ENCODE peak calls at places on chromosomes 11 and 22, in ten cellular contexts. E is BE2C; Z is mammary epithelial cell; Y is CD4-positive, alpha-beta memory T cell; N is GM23338; B is testis; A is fibroblast of lung; K is ovary; P is pancreas; I is SJSA1. U is an unnamed sample.

GRCh38 chr22:20479612-20480196 is 15.9 kb downstream of the KLHL22 start:
- DNase-seq in E (no peak), Z (no peak), Y (no peak), N (no peak), B (no peak), A (no peak), K (no peak), P (no peak), I (no peak), U (no peak)

GRCh38 chr11:70519117-70519516 is 120.8 kb downstream of the CTTN start:
- DNase-seq in E (peak; percentile 0), Z (no peak), Y (no peak), N (no peak), B (no peak), A (peak; percentile 17), K (no peak), P (no peak), I (no peak), U (no peak)

GRCh38 chr11:78071717-78072116 is 7.9 kb downstream of the NDUFC2 start:
- DNase-seq in E (no peak), Z (no peak), Y (no peak), N (no peak), B (no peak), A (no peak), K (no peak), P (no peak), I (no peak), U (no peak)

GRCh38 chr11:33828604-33829429 is 54.5 kb upstream of the FBXO3 start:
- DNase-seq in E (no peak), Z (no peak), Y (no peak), N (peak; percentile 60), B (no peak), A (no peak), K (no peak), P (no peak), I (no peak), U (no peak)

GRCh38 chr11:70687716-70688115 is 289.4 kb downstream of the CTTN start:
- DNase-seq in E (no peak), Z (no peak), Y (no peak), N (no peak), B (no peak), A (no peak), K (no peak), P (no peak), I (no peak), U (no peak)

GRCh38 chr11:134098566-134099184 is 29.8 kb downstream of the JAM3 start:
- DNase-seq in E (no peak), Z (peak; percentile 11), Y (peak; percentile 4), N (peak; percentile 64), B (no peak), A (no peak), K (no peak), P (no peak), I (no peak), U (peak; percentile 33)

GRCh38 chr22:26892401-26893033 is 235.1 kb downstream of the MIAT start:
- DNase-seq in E (peak; percentile 30), Z (peak; percentile 41), Y (no peak), N (no peak), B (no peak), A (peak; percentile 49), K (peak; percentile 40), P (peak; percentile 58), I (peak; percentile 48), U (peak; percentile 19)

GRCh38 chr11:35257287-35257686 is 118.3 kb downstream of the CD44 start:
- DNase-seq in E (no peak), Z (no peak), Y (peak; percentile 35), N (no peak), B (no peak), A (no peak), K (no peak), P (no peak), I (no peak), U (peak; percentile 29)

DNA sequence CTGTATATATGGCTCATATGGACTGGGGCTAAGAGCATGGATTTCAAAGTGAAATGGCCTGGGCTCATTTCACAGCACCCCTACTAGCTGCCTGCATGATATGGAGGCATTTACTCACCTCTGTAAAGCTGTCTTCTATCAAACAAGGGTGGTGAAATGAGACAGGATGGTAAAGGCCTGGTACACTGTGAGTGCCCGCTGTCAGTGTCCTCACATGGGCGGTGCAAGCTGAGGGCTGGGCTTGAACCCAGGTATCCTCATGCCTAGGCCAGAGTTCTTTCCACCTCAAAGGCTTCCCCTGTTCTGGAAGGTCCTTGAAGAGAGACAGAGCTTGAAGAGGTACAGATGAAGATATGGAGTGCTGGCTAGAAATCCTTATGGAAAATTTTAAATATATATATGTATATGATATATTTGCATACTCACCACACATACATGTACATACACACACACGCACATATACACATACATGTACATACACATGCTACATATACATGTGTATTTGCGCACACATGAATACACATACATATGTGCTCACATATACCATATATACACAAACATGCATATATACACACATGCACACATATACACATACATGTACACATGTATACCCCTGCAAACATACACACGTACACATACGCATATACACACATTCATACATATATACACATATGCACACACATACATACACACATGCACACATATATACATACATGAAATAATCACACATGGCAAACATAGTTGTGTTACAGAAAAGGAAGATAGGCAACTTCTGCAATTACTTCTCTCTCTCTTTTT is 44.7 kb downstream of the MICAL2 start:
- DNase-seq in E (no peak), Z (no peak), Y (no peak), N (no peak), B (no peak), A (no peak), K (no peak), P (no peak), I (no peak), U (no peak)
- H3K4me1 ChIP-seq in E (no peaks in the 10 kb centered on the region), Z (peaks cover 28% of the 10 kb centered on the region), Y (peaks cover 31% of the 10 kb centered on the region), N (no peaks in the 10 kb centered on the region), B (peaks cover 57% of the 10 kb centered on the region), A (peaks cover 33% of the 10 kb centered on the region), K (peaks cover 25% of the 10 kb centered on the region), P (peaks cover 4% of the 10 kb centered on the region), I (peaks cover 53% of the 10 kb centered on the region), U (peaks cover 6% of the 10 kb centered on the region)

GRCh38 chr11:11845066-11845465 is 3.3 kb downstream of the USP47 start:
- DNase-seq in E (no peak), Z (peak; percentile 80), Y (no peak), N (peak; percentile 65), B (no peak), A (no peak), K (no peak), P (peak; percentile 42), I (no peak), U (peak; percentile 73)
- H3K4me3 ChIP-seq in E (no peak overlapping the region), Z (no peak overlapping the region), Y (no peak overlapping the region), N (peak overlapping the region; percentile 11), B (no peak overlapping the region), A (peak overlapping the region; percentile 77), K (no peak overlapping the region), P (no peak overlapping the region), I (no peak overlapping the region), U (no peak overlapping the region)

GRCh38 chr11:96318399-96318798 is 24.6 kb downstream of the MAML2 start:
- DNase-seq in E (no peak), Z (no peak), Y (no peak), N (no peak), B (no peak), A (no peak), K (no peak), P (no peak), I (no peak), U (no peak)

GRCh38 chr11:96317576-96317975 is 25.4 kb downstream of the MAML2 start:
- DNase-seq in E (no peak), Z (no peak), Y (no peak), N (peak; percentile 22), B (no peak), A (no peak), K (no peak), P (no peak), I (no peak), U (no peak)

GRCh38 chr11:96315476-96315875 is 27.5 kb downstream of the MAML2 start:
- DNase-seq in E (no peak), Z (no peak), Y (no peak), N (no peak), B (no peak), A (no peak), K (no peak), P (no peak), I (no peak), U (no peak)

GRCh38 chr11:96317985-96318384 is 25.0 kb downstream of the MAML2 start:
- DNase-seq in E (no peak), Z (no peak), Y (no peak), N (no peak), B (no peak), A (no peak), K (no peak), P (no peak), I (no peak), U (no peak)

GRCh38 chr11:96316869-96317268 is 26.1 kb downstream of the MAML2 start:
- DNase-seq in E (no peak), Z (no peak), Y (no peak), N (no peak), B (no peak), A (no peak), K (no peak), P (no peak), I (no peak), U (no peak)
- H3K4me1 ChIP-seq in E (no peaks in the 10 kb centered on the region), Z (peaks cover 68% of the 10 kb centered on the region), Y (peaks cover 74% of the 10 kb centered on the region), N (peaks cover 46% of the 10 kb centered on the region), B (peaks cover 54% of the 10 kb centered on the region), A (peaks cover 29% of the 10 kb centered on the region), K (peaks cover 30% of the 10 kb centered on the region), P (peaks cover 20% of the 10 kb centered on the region), I (peaks cover 58% of the 10 kb centered on the region), U (peaks cover 11% of the 10 kb centered on the region)

GRCh38 chr11:45411221-45411946 is 125.2 kb upstream of the SYT13 start:
- DNase-seq in E (no peak), Z (no peak), Y (no peak), N (peak; percentile 18), B (no peak), A (peak; percentile 22), K (no peak), P (no peak), I (no peak), U (no peak)

GRCh38 chr11:45412521-45412920 is 126.4 kb upstream of the SYT13 start:
- DNase-seq in E (no peak), Z (no peak), Y (no peak), N (peak; percentile 28), B (no peak), A (no peak), K (no peak), P (no peak), I (no peak), U (no peak)

GRCh38 chr11:45410391-45411215 is 124.5 kb upstream of the SYT13 start:
- DNase-seq in E (no peak), Z (no peak), Y (no peak), N (peak; percentile 64), B (no peak), A (no peak), K (no peak), P (no peak), I (no peak), U (no peak)

GRCh38 chr11:45413156-45413833 is 127.2 kb upstream of the SYT13 start:
- DNase-seq in E (no peak), Z (peak; percentile 2), Y (no peak), N (no peak), B (no peak), A (no peak), K (no peak), P (no peak), I (no peak), U (no peak)

DNA sequence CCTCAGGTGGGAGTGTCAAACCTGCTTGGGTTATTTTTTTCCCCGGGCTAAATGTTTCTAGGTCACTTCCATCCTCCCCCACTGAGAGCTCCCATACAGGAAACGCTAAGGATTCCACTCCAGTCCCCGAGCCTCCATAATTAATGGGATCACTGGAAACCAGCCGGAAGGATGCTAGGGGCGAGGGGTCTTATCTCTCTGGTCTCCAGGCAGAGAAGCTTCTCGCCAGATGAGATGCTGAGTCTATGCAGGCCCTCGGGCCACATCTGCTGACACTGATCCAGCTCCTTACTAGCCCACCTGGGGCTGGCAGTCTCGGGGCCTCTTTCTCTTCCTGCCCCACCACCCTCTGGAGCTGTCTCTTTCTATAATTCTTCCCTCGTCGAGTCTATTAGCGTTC is 125.9 kb upstream of the SYT13 start:
- DNase-seq in E (peak; percentile 77), Z (no peak), Y (no peak), N (peak; percentile 67), B (no peak), A (no peak), K (no peak), P (no peak), I (no peak), U (no peak)
- H3K4me3 ChIP-seq in E (peak overlapping the region; percentile 5), Z (no peak overlapping the region), Y (no peak overlapping the region), N (peak overlapping the region; percentile 38), B (no peak overlapping the region), A (no peak overlapping the region), K (no peak overlapping the region), P (no peak overlapping the region), I (no peak overlapping the region), U (no peak overlapping the region)